ENCODE peak calls at places on chromosome 2, in eight cellular contexts. Q is G401, J is naive B cell, S is fibroblast of lung, B is mammary epithelial cell, K is Calu3, D is substantia nigra, C is tibial artery. A is an unnamed sample.
A peak's percentile ranks its signal among the peaks of the same experiment; 100 is the strongest.

GRCh38 chr2:136381722-136382633 is 264.0 kb upstream of the CXCR4 start:
- DNase-seq in Q (no peak), J (peak; percentile 91), S (no peak), B (no peak), K (no peak), D (no peak), C (no peak), A (no peak)

GRCh38 chr2:134402385-134402784 is 148.5 kb downstream of the MGAT5 start:
- DNase-seq in Q (no peak), J (no peak), S (peak; percentile 34), B (no peak), K (no peak), D (no peak), C (peak; percentile 67), A (no peak)

GRCh38 chr2:195741191-195741590 is 84.2 kb downstream of the SLC39A10 start:
- DNase-seq in Q (no peak), J (no peak), S (no peak), B (no peak), K (no peak), D (no peak), C (no peak), A (no peak)

GRCh38 chr2:30433902-30434301 is 13.1 kb upstream of the LCLAT1 start:
- DNase-seq in Q (no peak), J (no peak), S (peak; percentile 74), B (no peak), K (no peak), D (no peak), C (no peak), A (no peak)

GRCh38 chr2:141959941-141960340 is 170.9 kb downstream of the LRP1B start:
- DNase-seq in Q (no peak), J (no peak), S (no peak), B (no peak), K (no peak), D (no peak), C (no peak), A (no peak)

GRCh38 chr2:164913640-164914346 is 41.5 kb downstream of the SLC38A11 start:
- DNase-seq in Q (no peak), J (peak; percentile 35), S (peak; percentile 56), B (peak; percentile 65), K (peak; percentile 38), D (no peak), C (no peak), A (no peak)

GRCh38 chr2:85017436-85018048 is 46.6 kb downstream of the KCMF1 start:
- DNase-seq in Q (no peak), J (no peak), S (no peak), B (no peak), K (no peak), D (no peak), C (no peak), A (no peak)

GRCh38 chr2:181304011-181304844 is 153.0 kb upstream of the ITGA4 start:
- DNase-seq in Q (no peak), J (peak; percentile 73), S (no peak), B (no peak), K (no peak), D (no peak), C (no peak), A (no peak)

GRCh38 chr2:71535526-71535925 is 82.2 kb downstream of the DYSF start:
- DNase-seq in Q (no peak), J (no peak), S (no peak), B (no peak), K (no peak), D (no peak), C (no peak), A (no peak)

GRCh38 chr2:242075683-242076082 is 206.2 kb downstream of the RTP5 start:
- DNase-seq in Q (no peak), J (no peak), S (no peak), B (no peak), K (peak; percentile 61), D (no peak), C (no peak), A (peak; percentile 74)

GRCh38 chr2:120910956-120911951 is 175.6 kb downstream of the GLI2 start:
- DNase-seq in Q (no peak), J (no peak), S (peak; percentile 56), B (no peak), K (peak; percentile 30), D (no peak), C (no peak), A (no peak)

GRCh38 chr2:54775710-54776109 is 52.2 kb downstream of the EML6 start:
- DNase-seq in Q (no peak), J (no peak), S (no peak), B (no peak), K (no peak), D (no peak), C (no peak), A (no peak)

A was measured in NCI-H146.